ENCODE peak calls at places on chromosomes 4 and X, in five cellular contexts. E, B, S, R and T are unnamed samples.

GRCh38 chr4:8438743-8439142 is 1.8 kb downstream of the ACOX3 start:
- DNase-seq in S (no peak), R (no peak), B (no peak), E (no peak), T (no peak)

GRCh38 chr4:100574607-100575006 is 56.8 kb upstream of the EMCN start:
- DNase-seq in S (no peak), B (no peak), R (no peak), E (no peak), T (no peak)

GRCh38 chr4:138592801-138593200 is 350.7 kb upstream of the SLC7A11 start:
- DNase-seq in S (no peak), E (no peak), B (no peak), R (no peak), T (no peak)

GRCh38 chrX:23387826-23388225 is 53.2 kb downstream of the PTCHD1 start:
- DNase-seq in E (no peak), S (no peak), R (no peak), B (no peak), T (no peak)

GRCh38 chr4:142719854-142720541 is 126.1 kb downstream of the INPP4B start:
- DNase-seq in B (no peak), S (peak), R (no peak), E (peak), T (peak)

GRCh38 chr4:147430111-147430510 is 50.8 kb upstream of the EDNRA start:
- DNase-seq in B (no peak), E (no peak), R (no peak), S (no peak), T (no peak)

GRCh38 chr4:100869266-100869665 is 351.4 kb upstream of the EMCN start:
- DNase-seq in E (no peak), R (no peak), B (no peak), S (no peak), T (no peak)

GRCh38 chr4:3644849-3645627 is 112.8 kb upstream of the LRPAP1 start:
- DNase-seq in R (no peak), B (no peak), E (no peak), S (no peak), T (no peak)

GRCh38 chr4:119735136-119735770 is 106.6 kb upstream of the PDE5A start:
- DNase-seq in R (no peak), S (no peak), E (no peak), B (no peak), T (no peak)

GRCh38 chr4:184792334-184792733 is 33.4 kb downstream of the ACSL1 start:
- DNase-seq in E (no peak), R (no peak), B (no peak), S (no peak), T (no peak)

GRCh38 chr4:2080429-2081300 is 21.5 kb downstream of the NAT8L start:
- DNase-seq in R (no peak), S (no peak), E (no peak), B (no peak), T (no peak)

GRCh38 chr4:3628868-3629175 is 96.6 kb upstream of the LRPAP1 start:
- DNase-seq in R (no peak), E (no peak), S (no peak), B (no peak), T (no peak)

GRCh38 chrX:151975736-151976275 is 1.3 kb upstream of the GABRE start:
- DNase-seq in S (no peak), E (no peak), B (no peak), R (no peak), T (no peak)

GRCh38 chrX:123590842-123591491 is 141.9 kb downstream of the THOC2 start:
- DNase-seq in B (peak), S (no peak), R (peak), E (no peak), T (no peak)

GRCh38 chr4:87943660-87944149 is 31.8 kb upstream of the SPP1 start:
- DNase-seq in E (no peak), R (no peak), S (no peak), B (no peak), T (no peak)

GRCh38 chrX:108134724-108135123 is 43.1 kb downstream of the ATG4A start:
- DNase-seq in B (no peak), S (no peak), R (no peak), E (no peak), T (no peak)

GRCh38 chr4:112031712-112032328 is 113.4 kb upstream of the FAM241A start:
- DNase-seq in R (peak), S (peak), B (peak), E (peak), T (peak)

GRCh38 chr4:185839204-185839712 is 27.3 kb upstream of the SORBS2 start:
- DNase-seq in R (no peak), S (peak), E (no peak), B (no peak), T (no peak)

GRCh38 chr4:92328095-92328494 is 24.3 kb downstream of the GRID2 start:
- DNase-seq in S (no peak), B (no peak), R (no peak), E (no peak), T (no peak)

GRCh38 chr4:184096561-184097239 is 121.0 kb downstream of the ENPP6 start:
- DNase-seq in R (no peak), B (no peak), S (no peak), E (no peak), T (no peak)

GRCh38 chrX:22629105-22629725 is 356.5 kb downstream of the CBLL2 start:
- DNase-seq in R (no peak), E (no peak), B (no peak), S (no peak), T (no peak)

GRCh38 chrX:1205681-1206611 is 6.5 kb downstream of the CRLF2 start:
- DNase-seq in R (no peak), S (peak), B (no peak), E (peak), T (peak)

GRCh38 chrX:11678174-11678573 is 12.5 kb upstream of the ARHGAP6 start:
- DNase-seq in E (no peak), S (no peak), B (no peak), R (no peak), T (no peak)

GRCh38 chrX:20637351-20637750 is 370.6 kb upstream of the RPS6KA3 start:
- DNase-seq in S (no peak), E (no peak), R (no peak), B (no peak), T (no peak)

GRCh38 chrX:40199704-40200103 is 101.9 kb upstream of the BCOR start:
- DNase-seq in E (no peak), S (no peak), B (no peak), R (no peak), T (no peak)

GRCh38 chrX:14997271-14997670 is 124.0 kb downstream of the MOSPD2 start:
- DNase-seq in S (no peak), B (no peak), E (no peak), R (no peak), T (no peak)

GRCh38 chr4:56909083-56909981 is 1.6 kb downstream of the REST start:
- DNase-seq in R (peak), B (no peak), S (no peak), E (peak), T (peak)

GRCh38 chr4:61445374-61446063 is 245.4 kb downstream of the ADGRL3 start:
- DNase-seq in E (no peak), B (no peak), S (no peak), R (peak), T (no peak)

GRCh38 chrX:155888139-155888538 is 7.0 kb downstream of the VAMP7 start:
- DNase-seq in R (no peak), E (no peak), B (no peak), S (peak), T (no peak)

GRCh38 chrX:39967348-39967747 is 130.4 kb downstream of the BCOR start:
- DNase-seq in B (no peak), R (no peak), S (no peak), E (no peak), T (no peak)

GRCh38 chr4:41209187-41209586 is 5.2 kb downstream of the APBB2 start:
- DNase-seq in E (no peak), B (no peak), R (no peak), S (no peak), T (peak)

GRCh38 chrX:15437724-15438123 is 53.5 kb upstream of the VEGFD start:
- DNase-seq in E (no peak), R (no peak), B (no peak), S (no peak), T (no peak)

GRCh38 chr4:2341911-2342652 is 76.4 kb downstream of the ZFYVE28 start:
- DNase-seq in B (no peak), R (no peak), E (no peak), S (no peak), T (no peak)

GRCh38 chr4:932713-933070 is 432 bp downstream of the TMEM175 start:
- DNase-seq in E (peak), S (no peak), R (peak), B (no peak), T (no peak)

GRCh38 chr4:113064244-113064643 is 14.8 kb downstream of the ANK2 start:
- DNase-seq in B (no peak), E (no peak), R (peak), S (no peak), T (no peak)
- TF ChIP-seq JUND in B (no peak), E (no peak), R (no peak), S (no peak), T (no peak)

DNA sequence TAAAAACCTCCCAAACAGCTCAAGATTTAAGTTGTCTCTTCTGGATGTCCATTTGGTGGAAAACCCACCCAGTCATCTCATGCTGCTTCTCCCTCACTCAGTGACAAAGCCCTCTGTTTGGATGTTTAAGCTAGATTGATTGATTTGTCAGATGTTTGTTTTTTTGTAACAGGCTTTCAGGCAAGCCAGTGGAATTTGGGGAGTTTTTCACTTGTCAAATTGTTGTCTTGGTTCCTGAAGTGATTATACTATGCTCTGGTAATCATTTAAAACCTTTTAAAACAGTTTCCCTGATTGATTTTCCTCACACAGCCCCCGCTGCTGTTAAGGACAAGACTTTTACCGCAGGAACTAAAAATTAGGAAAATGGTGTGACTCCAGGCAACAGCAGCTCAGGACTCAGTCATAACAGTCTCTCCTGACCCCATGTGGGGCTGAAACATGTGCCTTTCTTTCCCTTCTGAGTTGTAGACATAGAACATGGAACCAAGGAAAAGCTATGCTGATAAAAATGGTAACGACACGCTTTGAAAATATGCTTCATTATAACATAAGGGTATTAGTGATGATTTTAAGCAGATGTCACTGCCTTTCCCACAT is 40.8 kb upstream of the SETD7 start:
- DNase-seq in S (no peak), R (no peak), B (no peak), E (no peak), T (no peak)
- TF ChIP-seq JUND in S (no peak), R (no peak), B (no peak), E (no peak), T (no peak)

GRCh38 chr4:5051210-5051691 is at the start of gene STK32B:
- DNase-seq in R (no peak), B (no peak), E (peak), S (no peak), T (peak)
- TF ChIP-seq JUND in R (no peak), B (no peak), E (no peak), S (no peak), T (no peak)

DNA sequence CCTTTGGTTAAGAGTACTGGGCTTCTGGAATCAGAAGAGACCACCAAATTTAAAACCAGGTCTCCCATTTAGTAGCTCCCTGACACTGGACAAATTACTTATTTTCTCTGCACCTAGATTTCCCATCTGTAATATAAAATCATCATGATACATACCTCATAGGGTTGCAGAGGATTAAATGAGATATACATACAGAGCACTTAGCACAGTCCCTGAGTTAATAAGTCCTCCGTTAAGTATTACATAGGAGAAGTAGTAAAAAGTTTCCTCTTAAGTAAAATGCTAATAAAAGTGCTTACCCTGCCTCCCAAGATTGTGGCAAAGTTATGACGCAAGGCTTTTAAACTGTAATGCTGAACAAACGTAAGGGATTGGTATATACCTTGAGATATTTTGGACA is 539 bp upstream of the CHIC1 start:
- DNase-seq in S (no peak), R (no peak), E (no peak), B (peak), T (no peak)
- TF ChIP-seq JUND in S (no peak), R (no peak), E (no peak), B (no peak), T (no peak)